ENCODE peak calls at places on chromosomes 12 and 14, in four cellular contexts. P is pancreas, Q is mammary epithelial cell, I is Panc1. R is an unnamed sample.

GRCh38 chr14:39368261-39368959 is 63.8 kb downstream of the FBXO33 start:
- DNase-seq in Q (peak), P (no peak), I (no peak), R (no peak)

GRCh38 chr14:57656853-57657252 is 163.2 kb upstream of the CCDC198 start:
- DNase-seq in I (no peak), P (no peak), Q (peak), R (no peak)

GRCh38 chr12:120534203-120534702 is at the start of gene RNF10:
- DNase-seq in P (peak), Q (peak), I (no peak), R (peak)

GRCh38 chr12:113781415-113782198 is 184.5 kb downstream of the RBM19 start:
- DNase-seq in Q (no peak), P (no peak), I (peak), R (no peak)

GRCh38 chr14:91942946-91943345 is 4.5 kb downstream of the FBLN5 start:
- DNase-seq in Q (no peak), I (no peak), P (no peak), R (no peak)

GRCh38 chr14:99224116-99224910 is 47.7 kb downstream of the BCL11B start:
- DNase-seq in P (no peak), I (no peak), Q (no peak), R (no peak)

GRCh38 chr14:104820669-104821228 is 19.8 kb downstream of the ZBTB42 start:
- DNase-seq in I (no peak), Q (peak), P (no peak), R (peak)

GRCh38 chr12:127254420-127254955 is 1012.5 kb upstream of the TMEM132C start:
- DNase-seq in Q (no peak), I (no peak), P (no peak), R (no peak)

GRCh38 chr14:24192933-24193332 is 2.3 kb downstream of the TM9SF1 start:
- DNase-seq in P (no peak), Q (no peak), I (no peak), R (no peak)

GRCh38 chr14:41986726-41987125 is 380.1 kb downstream of the LRFN5 start:
- DNase-seq in Q (peak), I (peak), P (no peak), R (no peak)

GRCh38 chr12:115451785-115452736 is 768.1 kb upstream of the TBX3 start:
- DNase-seq in P (peak), Q (no peak), I (no peak), R (no peak)

GRCh38 chr12:57536597-57536942 is 10.4 kb downstream of the DCTN2 start:
- DNase-seq in P (no peak), Q (no peak), I (no peak), R (no peak)

GRCh38 chr12:8018666-8019581 is 13.6 kb upstream of the FOXJ2 start:
- DNase-seq in I (no peak), P (no peak), Q (no peak), R (no peak)

GRCh38 chr14:94322648-94323570 is at the start of gene SERPINA6:
- DNase-seq in I (no peak), Q (no peak), P (no peak), R (no peak)

DNA sequence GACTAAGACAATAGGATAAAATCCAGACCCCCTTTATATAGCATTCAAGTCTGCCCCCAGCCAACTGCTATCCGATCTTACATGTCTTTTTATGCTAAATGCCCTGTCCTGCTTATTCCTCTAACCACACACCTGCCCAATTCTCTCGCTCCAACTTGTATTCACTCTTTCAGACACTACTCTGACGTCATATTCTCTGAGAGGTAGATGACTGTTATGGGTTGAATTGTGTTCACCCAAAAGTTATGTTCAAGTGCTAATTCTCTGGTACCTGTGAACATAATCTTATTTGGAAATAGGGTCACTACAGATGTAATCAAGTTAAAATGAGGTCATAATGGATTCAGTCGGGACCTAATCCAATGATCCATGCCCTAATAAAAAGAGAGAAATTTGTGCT is 84.0 kb upstream of the PTPRR start:
- DNase-seq in I (no peak), Q (no peak), P (no peak), R (no peak)
- H3K27ac ChIP-seq in I (no peak), Q (no peak), P (no peak), R (no peak)

GRCh38 chr12:51960890-51961289 is 9.4 kb downstream of the ACVR1B start:
- DNase-seq in I (no peak), P (no peak), Q (no peak), R (no peak)
- H3K27ac ChIP-seq in I (no peak), P (no peak), Q (no peak), R (no peak)

GRCh38 chr12:42961395-42961794 is 371.8 kb upstream of the PRICKLE1 start:
- DNase-seq in I (peak), Q (peak), P (no peak), R (no peak)
- H3K27ac ChIP-seq in I (peak), Q (peak), P (no peak), R (no peak)

GRCh38 chr14:35898217-35898775 is 72.2 kb downstream of the BRMS1L start:
- DNase-seq in Q (no peak), P (no peak), I (no peak), R (peak)

GRCh38 chr14:35895256-35895655 is 69.1 kb downstream of the BRMS1L start:
- DNase-seq in Q (no peak), P (no peak), I (no peak), R (no peak)

GRCh38 chr14:35897616-35898111 is 71.5 kb downstream of the BRMS1L start:
- DNase-seq in I (no peak), Q (no peak), P (no peak), R (peak)

DNA sequence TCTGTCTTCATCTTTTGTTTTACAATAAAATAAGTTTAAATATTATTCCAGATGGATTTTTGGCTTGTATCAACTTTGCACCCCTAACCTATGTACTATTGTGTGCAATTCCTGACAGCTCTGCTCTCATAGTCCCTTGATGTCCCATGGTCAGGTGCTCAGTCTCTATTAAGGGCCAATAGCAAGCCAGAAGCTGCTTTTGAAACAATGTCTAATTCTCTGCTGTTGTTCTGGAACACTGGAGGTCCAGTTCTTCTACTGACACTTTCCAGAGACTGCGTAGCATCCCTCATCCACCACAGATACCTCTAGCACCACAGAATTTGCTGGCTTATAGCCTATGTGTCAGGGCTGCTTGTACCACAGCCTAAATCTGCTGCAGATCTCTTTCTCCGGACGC is 74.6 kb downstream of the BRMS1L start:
- DNase-seq in Q (no peak), P (no peak), I (no peak), R (no peak)
- H3K27ac ChIP-seq in Q (no peak), P (no peak), I (no peak), R (peak)

GRCh38 chr12:52696588-52696987 is 6.7 kb downstream of the KRT77 start:
- DNase-seq in Q (no peak), P (no peak), I (no peak), R (no peak)
- H3K27ac ChIP-seq in Q (no peak), P (no peak), I (no peak), R (no peak)

GRCh38 chr12:47722136-47722834 is 3.0 kb downstream of the ENDOU start:
- DNase-seq in Q (no peak), I (no peak), P (no peak), R (no peak)
- H3K27ac ChIP-seq in Q (no peak), I (no peak), P (no peak), R (peak)

DNA sequence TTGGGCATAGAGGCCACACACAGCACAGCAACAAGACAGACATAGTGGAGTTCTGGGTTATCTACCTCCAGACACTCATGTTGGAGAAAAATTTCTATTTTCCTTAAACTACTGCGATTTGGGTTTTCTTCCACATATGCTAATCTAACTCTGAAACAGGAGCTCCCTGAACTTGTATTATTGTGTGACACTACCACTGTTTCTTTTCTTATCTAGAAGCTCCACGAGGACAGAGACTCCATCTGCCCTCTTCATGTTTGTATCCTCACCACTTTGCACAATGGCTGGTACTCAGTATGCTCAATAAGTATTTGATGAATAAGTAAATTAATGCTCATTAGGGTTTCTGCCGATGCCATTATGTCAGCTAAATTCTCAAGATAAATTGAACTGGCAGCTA is 218.6 kb downstream of the PAX9 start:
- DNase-seq in I (no peak), Q (no peak), P (no peak), R (no peak)
- H3K27ac ChIP-seq in I (no peak), Q (no peak), P (no peak), R (no peak)